ENCODE peak calls at places on chromosome 6, in nine cellular contexts. One of them, this sample, is unnamed.

GRCh38 chr6:44012078-44012493 is 115.2 kb downstream of the MRPL14 start:
- DNase-seq in ovary: no peak
- DNase-seq in suprapubic skin: no peak
- DNase-seq in HepG2: no peak
- DNase-seq in A549: peak
- DNase-seq in upper lobe of left lung: no peak
- DNase-seq in sigmoid colon: peak
- DNase-seq in stomach: no peak
- DNase-seq in tibial nerve: no peak
- DNase-seq in this sample: no peak

GRCh38 chr6:9140181-9140580 is 704.8 kb upstream of the SLC35B3 start:
- DNase-seq in ovary: peak
- DNase-seq in suprapubic skin: peak
- DNase-seq in HepG2: no peak
- DNase-seq in A549: no peak
- DNase-seq in upper lobe of left lung: peak
- DNase-seq in sigmoid colon: no peak
- DNase-seq in stomach: peak
- DNase-seq in tibial nerve: no peak
- DNase-seq in this sample: peak

GRCh38 chr6:98590957-98591356 is 243.4 kb upstream of the POU3F2 start:
- DNase-seq in ovary: no peak
- DNase-seq in suprapubic skin: no peak
- DNase-seq in HepG2: no peak
- DNase-seq in A549: no peak
- DNase-seq in upper lobe of left lung: no peak
- DNase-seq in sigmoid colon: no peak
- DNase-seq in stomach: no peak
- DNase-seq in tibial nerve: no peak
- DNase-seq in this sample: no peak

GRCh38 chr6:13400772-13401171 is 72.4 kb upstream of the TBC1D7 start:
- DNase-seq in ovary: no peak
- DNase-seq in suprapubic skin: no peak
- DNase-seq in HepG2: no peak
- DNase-seq in A549: no peak
- DNase-seq in upper lobe of left lung: no peak
- DNase-seq in sigmoid colon: no peak
- DNase-seq in stomach: no peak
- DNase-seq in tibial nerve: no peak
- DNase-seq in this sample: no peak

GRCh38 chr6:37182736-37183590 is 13.0 kb downstream of the PIM1 start:
- DNase-seq in ovary: no peak
- DNase-seq in suprapubic skin: no peak
- DNase-seq in HepG2: no peak
- DNase-seq in A549: no peak
- DNase-seq in upper lobe of left lung: no peak
- DNase-seq in sigmoid colon: no peak
- DNase-seq in stomach: peak
- DNase-seq in tibial nerve: no peak
- DNase-seq in this sample: peak

GRCh38 chr6:150891886-150892485 is 26.5 kb downstream of the MTHFD1L start:
- DNase-seq in ovary: peak
- DNase-seq in suprapubic skin: peak
- DNase-seq in HepG2: peak
- DNase-seq in A549: peak
- DNase-seq in upper lobe of left lung: no peak
- DNase-seq in sigmoid colon: peak
- DNase-seq in stomach: peak
- DNase-seq in tibial nerve: peak
- DNase-seq in this sample: peak

GRCh38 chr6:52415917-52416628 is 4.1 kb upstream of the EFHC1 start:
- DNase-seq in ovary: no peak
- DNase-seq in suprapubic skin: no peak
- DNase-seq in HepG2: no peak
- DNase-seq in A549: no peak
- DNase-seq in upper lobe of left lung: no peak
- DNase-seq in sigmoid colon: no peak
- DNase-seq in stomach: no peak
- DNase-seq in tibial nerve: no peak
- DNase-seq in this sample: no peak

GRCh38 chr6:12065321-12066140 is 53.4 kb downstream of the HIVEP1 start:
- DNase-seq in ovary: no peak
- DNase-seq in suprapubic skin: no peak
- DNase-seq in HepG2: no peak
- DNase-seq in A549: no peak
- DNase-seq in upper lobe of left lung: no peak
- DNase-seq in sigmoid colon: no peak
- DNase-seq in stomach: no peak
- DNase-seq in tibial nerve: no peak
- DNase-seq in this sample: no peak

GRCh38 chr6:139308936-139309603 is 17.3 kb upstream of the TXLNB start:
- DNase-seq in ovary: no peak
- DNase-seq in suprapubic skin: no peak
- DNase-seq in HepG2: peak
- DNase-seq in A549: no peak
- DNase-seq in upper lobe of left lung: no peak
- DNase-seq in sigmoid colon: peak
- DNase-seq in stomach: peak
- DNase-seq in tibial nerve: no peak
- DNase-seq in this sample: peak

GRCh38 chr6:156430361-156430760 is 346.8 kb upstream of the ARID1B start:
- DNase-seq in ovary: no peak
- DNase-seq in suprapubic skin: no peak
- DNase-seq in HepG2: no peak
- DNase-seq in A549: no peak
- DNase-seq in upper lobe of left lung: no peak
- DNase-seq in sigmoid colon: no peak
- DNase-seq in stomach: no peak
- DNase-seq in tibial nerve: no peak
- DNase-seq in this sample: no peak

GRCh38 chr6:26421259-26422144 is 18.8 kb upstream of the BTN3A3 start:
- DNase-seq in ovary: peak
- DNase-seq in suprapubic skin: peak
- DNase-seq in HepG2: peak
- DNase-seq in A549: peak
- DNase-seq in upper lobe of left lung: peak
- DNase-seq in sigmoid colon: peak
- DNase-seq in stomach: peak
- DNase-seq in tibial nerve: peak
- DNase-seq in this sample: peak
- TF ChIP-seq EP300 in ovary: no peak
- TF ChIP-seq EP300 in suprapubic skin: no peak
- TF ChIP-seq EP300 in HepG2: no peak
- TF ChIP-seq EP300 in A549: no peak
- TF ChIP-seq EP300 in upper lobe of left lung: no peak
- TF ChIP-seq EP300 in sigmoid colon: no peak
- TF ChIP-seq EP300 in stomach: no peak
- TF ChIP-seq EP300 in tibial nerve: peak
- TF ChIP-seq EP300 in this sample: no peak

DNA sequence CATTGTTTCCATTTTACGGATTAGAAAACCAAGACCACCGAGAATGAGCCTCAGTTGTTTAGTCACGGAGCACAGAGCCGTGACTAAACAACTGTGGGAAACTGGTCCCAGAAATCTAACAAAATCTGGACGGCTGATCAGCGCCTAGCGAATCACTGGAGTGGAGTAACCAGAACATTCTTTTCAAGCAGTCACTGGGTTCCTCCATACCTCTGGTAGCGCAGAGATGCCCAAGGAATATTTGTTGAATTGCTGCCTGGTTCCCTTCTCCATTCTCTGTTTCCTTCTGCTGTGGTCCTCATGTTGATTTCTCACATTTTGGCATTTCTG is 62.0 kb downstream of the GPX5 start:
- DNase-seq in ovary: no peak
- DNase-seq in suprapubic skin: no peak
- DNase-seq in HepG2: no peak
- DNase-seq in A549: no peak
- DNase-seq in upper lobe of left lung: no peak
- DNase-seq in sigmoid colon: no peak
- DNase-seq in stomach: no peak
- DNase-seq in tibial nerve: no peak
- DNase-seq in this sample: no peak
- TF ChIP-seq POLR2A in ovary: no peak
- TF ChIP-seq POLR2A in suprapubic skin: no peak
- TF ChIP-seq POLR2A in HepG2: no peak
- TF ChIP-seq POLR2A in A549: no peak
- TF ChIP-seq POLR2A in upper lobe of left lung: no peak
- TF ChIP-seq POLR2A in sigmoid colon: no peak
- TF ChIP-seq POLR2A in stomach: no peak
- TF ChIP-seq POLR2A in tibial nerve: no peak
- TF ChIP-seq POLR2A in this sample: no peak

GRCh38 chr6:16766043-16766521 is 4.8 kb upstream of the ATXN1 start:
- DNase-seq in ovary: no peak
- DNase-seq in suprapubic skin: no peak
- DNase-seq in HepG2: no peak
- DNase-seq in A549: peak
- DNase-seq in upper lobe of left lung: no peak
- DNase-seq in sigmoid colon: no peak
- DNase-seq in stomach: no peak
- DNase-seq in tibial nerve: no peak
- DNase-seq in this sample: no peak
- H3K27ac ChIP-seq in ovary: no peak
- H3K27ac ChIP-seq in suprapubic skin: no peak
- H3K27ac ChIP-seq in HepG2: no peak
- H3K27ac ChIP-seq in A549: peak
- H3K27ac ChIP-seq in upper lobe of left lung: no peak
- H3K27ac ChIP-seq in sigmoid colon: no peak
- H3K27ac ChIP-seq in stomach: no peak
- H3K27ac ChIP-seq in tibial nerve: no peak
- H3K27ac ChIP-seq in this sample: peak

GRCh38 chr6:31763617-31763940 is 1.1 kb downstream of the SAPCD1 start:
- DNase-seq in ovary: no peak
- DNase-seq in suprapubic skin: no peak
- DNase-seq in HepG2: peak
- DNase-seq in A549: peak
- DNase-seq in upper lobe of left lung: no peak
- DNase-seq in sigmoid colon: no peak
- DNase-seq in stomach: no peak
- DNase-seq in tibial nerve: no peak
- DNase-seq in this sample: no peak
- TF ChIP-seq EP300 in ovary: no peak
- TF ChIP-seq EP300 in suprapubic skin: no peak
- TF ChIP-seq EP300 in HepG2: no peak
- TF ChIP-seq EP300 in A549: no peak
- TF ChIP-seq EP300 in upper lobe of left lung: no peak
- TF ChIP-seq EP300 in sigmoid colon: no peak
- TF ChIP-seq EP300 in stomach: no peak
- TF ChIP-seq EP300 in tibial nerve: no peak
- TF ChIP-seq EP300 in this sample: no peak

DNA sequence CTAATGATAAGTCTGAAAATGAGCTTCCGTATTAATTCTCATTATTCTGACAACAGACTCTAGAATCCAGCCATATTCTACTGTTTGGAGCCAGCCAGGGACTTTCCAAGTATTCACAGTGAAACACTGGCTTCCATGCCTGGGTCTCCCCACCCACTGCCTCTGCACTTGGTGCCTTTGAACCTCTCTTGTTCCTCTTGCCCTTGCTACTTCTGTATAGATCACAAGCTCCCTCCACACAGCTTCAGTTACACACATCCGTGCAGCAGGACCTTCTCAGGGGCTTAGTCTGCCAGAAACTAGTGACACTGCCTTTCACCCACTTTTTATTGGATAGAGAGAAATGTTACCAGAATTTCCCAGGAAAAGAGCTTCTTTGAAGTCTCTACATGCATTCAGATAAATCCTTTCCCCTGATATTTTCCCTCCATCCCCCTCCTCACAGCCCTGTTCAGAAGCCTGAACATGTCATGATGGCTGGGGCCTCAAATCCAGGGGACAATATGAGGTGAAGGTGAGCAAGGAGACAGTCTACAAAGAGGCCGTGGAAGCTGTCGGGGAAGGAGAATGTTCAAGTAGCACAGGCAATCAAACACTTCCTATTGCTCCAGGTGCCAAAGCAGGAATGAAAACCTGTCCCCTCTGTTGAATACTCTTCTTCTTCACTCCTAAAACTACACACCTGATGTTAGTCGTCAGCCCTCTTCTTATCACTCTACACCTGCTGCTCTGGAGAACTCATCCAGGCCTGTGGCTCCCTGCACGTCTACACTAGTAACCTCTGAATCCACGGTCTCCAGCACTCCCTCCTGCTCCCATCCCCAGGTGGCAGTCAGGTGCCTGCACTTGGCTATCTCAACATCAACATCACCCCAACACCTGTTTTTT is 20.1 kb upstream of the HLA-DOA start:
- DNase-seq in ovary: no peak
- DNase-seq in suprapubic skin: no peak
- DNase-seq in HepG2: no peak
- DNase-seq in A549: no peak
- DNase-seq in upper lobe of left lung: no peak
- DNase-seq in sigmoid colon: no peak
- DNase-seq in stomach: peak
- DNase-seq in tibial nerve: no peak
- DNase-seq in this sample: peak
- TF ChIP-seq POLR2A in ovary: no peak
- TF ChIP-seq POLR2A in suprapubic skin: no peak
- TF ChIP-seq POLR2A in HepG2: no peak
- TF ChIP-seq POLR2A in A549: no peak
- TF ChIP-seq POLR2A in upper lobe of left lung: peak
- TF ChIP-seq POLR2A in sigmoid colon: no peak
- TF ChIP-seq POLR2A in stomach: no peak
- TF ChIP-seq POLR2A in tibial nerve: peak
- TF ChIP-seq POLR2A in this sample: peak

DNA sequence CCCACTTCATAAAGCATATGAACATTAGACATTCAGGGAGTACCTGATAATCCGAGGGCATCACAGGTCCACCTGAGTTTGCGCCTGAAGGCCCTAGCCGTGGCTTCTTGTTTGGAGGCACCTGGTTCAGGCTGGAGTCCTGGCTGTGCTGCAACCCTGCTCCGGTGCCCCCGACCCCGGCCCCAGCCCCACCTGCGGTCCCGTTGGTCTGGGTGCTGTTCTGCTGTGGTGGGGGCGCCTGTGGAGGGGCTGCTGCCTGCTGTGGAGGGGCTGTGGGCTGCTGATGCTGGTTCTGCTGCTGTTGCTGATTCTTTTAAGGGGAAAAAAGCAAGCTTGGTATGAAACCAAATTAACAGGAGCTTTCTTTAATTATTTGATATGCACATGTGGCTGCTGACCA is 144.6 kb upstream of the SLC22A16 start:
- DNase-seq in ovary: no peak
- DNase-seq in suprapubic skin: no peak
- DNase-seq in HepG2: no peak
- DNase-seq in A549: no peak
- DNase-seq in upper lobe of left lung: peak
- DNase-seq in sigmoid colon: no peak
- DNase-seq in stomach: no peak
- DNase-seq in tibial nerve: no peak
- DNase-seq in this sample: no peak
- H3K27ac ChIP-seq in ovary: no peak
- H3K27ac ChIP-seq in suprapubic skin: no peak
- H3K27ac ChIP-seq in HepG2: no peak
- H3K27ac ChIP-seq in A549: no peak
- H3K27ac ChIP-seq in upper lobe of left lung: no peak
- H3K27ac ChIP-seq in sigmoid colon: no peak
- H3K27ac ChIP-seq in stomach: no peak
- H3K27ac ChIP-seq in tibial nerve: no peak
- H3K27ac ChIP-seq in this sample: no peak